ENCODE peak calls at places on chromosomes 6 and 20, in nine cellular contexts. R, N, Y, X, H, D, C, G and I are unnamed samples.
A peak's percentile ranks its signal among the peaks of the same experiment; 100 is the strongest.

GRCh38 chr20:44465001-44465560 is 10.6 kb upstream of the TTPAL start:
- ATAC-seq in R (no peak), N (peak; percentile 39), Y (no peak), X (no peak), H (no peak), D (no peak), C (no peak), G (no peak), I (no peak)

GRCh38 chr6:145349950-145350510 is 385.3 kb downstream of the EPM2A start:
- ATAC-seq in R (no peak), N (no peak), Y (no peak), X (no peak), H (no peak), D (no peak), C (no peak), G (no peak), I (no peak)

GRCh38 chr6:169241688-169242350 is 11.8 kb downstream of the THBS2 start:
- ATAC-seq in R (no peak), N (no peak), Y (no peak), X (peak; percentile 25), H (no peak), D (no peak), C (peak; percentile 39), G (no peak), I (no peak)

GRCh38 chr20:3933126-3933684 is 44.0 kb downstream of the PANK2 start:
- ATAC-seq in R (no peak), N (no peak), Y (no peak), X (peak; percentile 24), H (no peak), D (peak; percentile 46), C (no peak), G (no peak), I (no peak)

GRCh38 chr6:156598316-156598715 is 178.9 kb upstream of the ARID1B start:
- ATAC-seq in R (no peak), N (no peak), Y (no peak), X (no peak), H (no peak), D (no peak), C (no peak), G (no peak), I (no peak)

GRCh38 chr6:148612043-148612442 is 134.8 kb upstream of the UST start:
- ATAC-seq in R (peak; percentile 50), N (no peak), Y (no peak), X (no peak), H (no peak), D (no peak), C (no peak), G (no peak), I (no peak)

GRCh38 chr6:81263531-81264168 is 488.8 kb downstream of the TENT5A start:
- ATAC-seq in R (no peak), N (no peak), Y (no peak), X (no peak), H (no peak), D (no peak), C (peak; percentile 37), G (no peak), I (no peak)

GRCh38 chr20:48942730-48943129 is 21.2 kb downstream of the ARFGEF2 start:
- ATAC-seq in R (peak; percentile 40), N (no peak), Y (no peak), X (no peak), H (no peak), D (no peak), C (no peak), G (no peak), I (no peak)

GRCh38 chr6:137353346-137353745 is 134.2 kb upstream of the IFNGR1 start:
- ATAC-seq in R (no peak), N (no peak), Y (no peak), X (no peak), H (no peak), D (peak; percentile 40), C (peak; percentile 81), G (no peak), I (no peak)

GRCh38 chr6:3841711-3842565 is 7.2 kb upstream of the FAM50B start:
- ATAC-seq in R (peak; percentile 46), N (peak; percentile 78), Y (no peak), X (no peak), H (peak; percentile 82), D (no peak), C (no peak), G (peak; percentile 58), I (peak; percentile 70)

GRCh38 chr6:116512155-116512559 is 718 bp downstream of the CALHM5 start:
- ATAC-seq in R (peak; percentile 59), N (no peak), Y (no peak), X (no peak), H (peak; percentile 8), D (no peak), C (no peak), G (no peak), I (peak; percentile 55)

GRCh38 chr20:8571660-8572059 is 439.6 kb downstream of the PLCB1 start:
- ATAC-seq in R (peak; percentile 35), N (no peak), Y (no peak), X (no peak), H (no peak), D (no peak), C (no peak), G (peak; percentile 37), I (no peak)